ENCODE peak calls at places on chromosomes 5 and 9, in six cellular contexts. O is A549, Z is HepG2, C is ovary, S is tibial nerve, Q is sigmoid colon. G is an unnamed sample.

GRCh38 chr5:131171276-131171815 is 602 bp downstream of the LYRM7 start:
- DNase-seq in Z (peak; percentile 27), C (no peak), O (no peak), S (no peak), Q (no peak), G (no peak)

GRCh38 chr9:107755267-107755666 is 265.7 kb upstream of the KLF4 start:
- DNase-seq in C (no peak), S (no peak), Q (no peak), Z (no peak), O (no peak), G (no peak)

GRCh38 chr5:137381546-137381945 is 117.6 kb downstream of the SPOCK1 start:
- DNase-seq in S (no peak), O (no peak), Z (no peak), C (no peak), Q (no peak), G (no peak)

GRCh38 chr9:37984278-37984671 is 80.3 kb upstream of the SLC25A51 start:
- DNase-seq in S (no peak), Q (no peak), O (no peak), C (no peak), Z (no peak), G (no peak)

GRCh38 chr9:83620841-83621636 is 1.9 kb upstream of the IDNK start:
- DNase-seq in S (no peak), Z (peak; percentile 75), C (no peak), Q (no peak), O (peak; percentile 63), G (peak; percentile 27)

GRCh38 chr5:157574456-157575095 is 999 bp downstream of the ADAM19 start:
- DNase-seq in S (no peak), Z (no peak), C (peak; percentile 26), O (no peak), Q (peak; percentile 76), G (no peak)

GRCh38 chr5:135312255-135312935 is 86.6 kb downstream of the MACROH2A1 start:
- DNase-seq in Q (no peak), O (no peak), S (no peak), Z (no peak), C (no peak), G (no peak)

GRCh38 chr9:128920381-128921058 is at the start of gene PHYHD1:
- DNase-seq in O (no peak), C (peak; percentile 61), S (peak; percentile 54), Z (no peak), Q (peak; percentile 84), G (no peak)

GRCh38 chr5:157564149-157564711 is 11.3 kb downstream of the ADAM19 start:
- DNase-seq in S (no peak), O (no peak), Q (no peak), C (no peak), Z (no peak), G (no peak)

GRCh38 chr9:5563417-5563815 is 53.1 kb downstream of the PDCD1LG2 start:
- DNase-seq in Q (no peak), S (no peak), Z (no peak), C (no peak), O (no peak), G (no peak)

GRCh38 chr9:76528056-76528455 is 69.1 kb downstream of the GCNT1 start:
- DNase-seq in C (no peak), Q (no peak), Z (no peak), O (no peak), S (no peak), G (no peak)

GRCh38 chr5:103469288-103470065 is 93.1 kb downstream of the NUDT12 start:
- DNase-seq in C (no peak), O (no peak), Z (no peak), S (no peak), Q (no peak), G (no peak)

GRCh38 chr5:180201051-180201987 is 7.7 kb downstream of the RASGEF1C start:
- DNase-seq in Z (peak; percentile 15), C (no peak), S (no peak), Q (no peak), O (peak; percentile 35), G (peak; percentile 88)

GRCh38 chr5:3896098-3896497 is 300.5 kb downstream of the IRX1 start:
- DNase-seq in C (no peak), O (no peak), S (no peak), Q (no peak), Z (no peak), G (no peak)

GRCh38 chr5:110757118-110757729 is 18.4 kb downstream of the SLC25A46 start:
- DNase-seq in S (no peak), O (no peak), Q (no peak), C (no peak), Z (peak; percentile 38), G (no peak)

GRCh38 chr9:86563350-86563749 is 209.1 kb upstream of the TUT7 start:
- DNase-seq in O (no peak), C (no peak), Q (no peak), S (no peak), Z (no peak), G (no peak)

GRCh38 chr5:9686211-9686610 is 56.1 kb upstream of the TAS2R1 start:
- DNase-seq in C (no peak), Q (no peak), O (no peak), S (no peak), Z (no peak), G (no peak)

GRCh38 chr5:88831856-88832255 is 51.1 kb downstream of the MEF2C start:
- DNase-seq in Q (no peak), S (no peak), O (no peak), C (no peak), Z (no peak), G (no peak)

GRCh38 chr5:88827997-88828396 is 55.0 kb downstream of the MEF2C start:
- DNase-seq in S (no peak), Z (no peak), Q (no peak), O (no peak), C (no peak), G (no peak)

GRCh38 chr5:88830567-88830966 is 52.4 kb downstream of the MEF2C start:
- DNase-seq in S (no peak), O (no peak), Z (no peak), C (no peak), Q (no peak), G (no peak)

GRCh38 chr5:88829053-88829452 is 53.9 kb downstream of the MEF2C start:
- DNase-seq in S (no peak), Z (no peak), O (no peak), C (no peak), Q (no peak), G (no peak)

DNA sequence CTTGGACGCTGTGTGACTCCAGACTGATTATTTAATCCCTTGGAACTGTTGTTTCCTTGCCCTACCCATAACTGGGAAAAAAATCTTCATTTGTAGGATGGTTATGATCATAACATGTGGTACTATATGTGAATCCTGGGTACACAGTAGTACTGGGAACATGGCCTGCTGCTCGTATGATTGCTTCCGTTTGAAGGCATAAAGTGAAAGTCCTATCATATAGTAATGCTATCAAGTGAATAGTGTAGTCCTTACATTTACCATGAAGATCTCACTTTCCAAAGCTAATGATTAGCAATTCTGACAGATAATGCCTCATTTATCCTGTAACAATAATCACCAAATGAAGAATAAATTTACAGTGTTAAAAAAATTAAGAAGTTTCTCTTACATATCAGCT is 53.2 kb downstream of the MEF2C start:
- DNase-seq in Q (no peak), O (no peak), Z (no peak), S (no peak), C (no peak), G (no peak)
- H3K4me3 ChIP-seq in Q (no peak overlapping the region), O (no peak overlapping the region), Z (no peak overlapping the region), S (no peak overlapping the region), C (no peak overlapping the region), G (no peak overlapping the region)

DNA sequence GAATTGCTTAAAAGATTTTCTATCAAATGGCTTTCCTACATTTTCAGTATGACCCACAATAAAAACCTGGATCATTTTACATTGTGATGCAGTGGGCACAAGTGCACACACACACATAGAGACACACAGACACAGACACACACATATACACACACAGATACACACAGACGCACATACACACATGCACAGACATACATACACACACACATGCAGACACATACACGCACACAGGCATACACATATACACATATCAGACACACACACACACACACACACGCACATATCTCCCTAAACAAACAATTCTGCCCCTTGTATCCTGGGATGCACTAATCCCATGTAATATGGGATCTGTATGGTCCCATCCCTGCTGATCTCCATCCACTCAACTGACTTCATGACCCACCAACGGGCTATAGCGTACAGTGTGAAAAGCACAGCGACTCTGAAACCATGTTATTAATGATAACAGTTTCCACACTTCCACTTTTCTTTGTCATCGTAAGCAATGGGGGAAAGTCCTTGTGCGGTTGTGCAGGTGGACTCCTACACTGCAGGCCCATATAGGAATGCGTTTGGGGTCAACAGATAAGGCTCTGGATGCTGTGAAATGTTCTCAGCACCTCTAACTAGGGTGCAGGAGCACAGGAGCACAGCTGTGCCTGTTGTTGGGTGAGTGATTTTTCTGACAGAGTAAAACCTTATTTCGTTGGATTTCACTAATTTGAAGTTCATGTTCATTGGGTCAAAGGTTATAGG is 52.7 kb downstream of the DAP start:
- DNase-seq in S (no peak), C (no peak), Q (no peak), Z (no peak), O (no peak), G (no peak)
- TF ChIP-seq EP300 in S (no peak), C (no peak), Q (no peak), Z (no peak), O (no peak), G (no peak)

DNA sequence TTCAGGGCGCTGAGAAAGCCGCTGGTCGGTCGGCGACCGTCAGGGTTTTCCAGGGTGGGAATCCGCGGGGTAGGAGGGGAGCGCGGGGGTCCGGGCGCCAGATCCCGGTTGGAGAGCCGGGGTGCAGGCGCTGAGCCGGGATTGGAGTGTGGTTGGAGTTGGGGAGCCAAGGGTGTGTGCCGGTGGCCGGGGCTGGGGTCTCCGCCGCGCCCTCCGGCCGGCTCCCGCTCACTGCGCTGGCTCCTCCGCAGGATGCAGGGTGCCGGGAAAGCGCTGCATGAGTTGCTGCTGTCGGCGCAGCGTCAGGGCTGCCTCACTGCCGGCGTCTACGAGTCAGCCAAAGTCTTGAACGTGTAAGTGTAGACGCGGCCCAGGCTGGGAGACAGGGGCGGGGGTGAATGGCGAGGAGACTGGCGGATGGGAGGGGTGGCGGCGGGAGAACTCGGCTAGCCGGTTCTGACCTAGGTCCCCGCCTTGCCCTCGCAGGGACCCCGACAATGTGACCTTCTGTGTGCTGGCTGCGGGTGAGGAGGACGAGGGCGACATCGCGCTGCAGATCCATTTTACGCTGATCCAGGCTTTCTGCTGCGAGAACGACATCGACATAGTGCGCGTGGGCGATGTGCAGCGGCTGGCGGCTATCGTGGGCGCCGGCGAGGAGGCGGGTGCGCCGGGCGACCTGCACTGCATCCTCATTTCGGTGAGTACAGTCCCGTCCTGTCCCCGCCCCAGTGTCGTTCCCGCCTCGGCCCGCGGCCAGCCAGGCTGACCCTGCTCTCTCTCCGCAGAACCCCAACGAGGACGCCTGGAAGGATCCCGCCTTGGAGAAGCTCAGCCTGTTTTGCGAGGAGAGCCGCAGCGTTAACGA is 603 bp downstream of the GADD45G start:
- DNase-seq in O (no peak), Z (no peak), Q (peak; percentile 87), C (peak; percentile 69), S (peak; percentile 23), G (no peak)
- H3K4me3 ChIP-seq in O (peak overlapping the region; percentile 48), Z (peak overlapping the region; percentile 31), Q (peak overlapping the region; percentile 94), C (peak overlapping the region; percentile 74), S (peak overlapping the region; percentile 80), G (peak overlapping the region; percentile 88)

GRCh38 chr5:7584749-7585148 is 188.8 kb downstream of the ADCY2 start:
- DNase-seq in O (no peak), C (no peak), Z (no peak), Q (no peak), S (no peak), G (no peak)

GRCh38 chr5:7585807-7586206 is 189.9 kb downstream of the ADCY2 start:
- DNase-seq in Q (no peak), S (no peak), O (no peak), C (no peak), Z (no peak), G (no peak)

GRCh38 chr5:7589800-7590199 is 193.9 kb downstream of the ADCY2 start:
- DNase-seq in C (no peak), Q (no peak), O (no peak), S (no peak), Z (no peak), G (no peak)

GRCh38 chr5:7586499-7586898 is 190.6 kb downstream of the ADCY2 start:
- DNase-seq in Q (no peak), O (no peak), S (no peak), Z (no peak), C (no peak), G (no peak)
- TF ChIP-seq EP300 in Q (no peak), O (no peak), S (no peak), Z (no peak), C (no peak), G (no peak)